ENCODE peak calls at places on chromosomes 4 and X, in five cellular contexts. B, V, W, Q and S are unnamed samples.

GRCh38 chr4:3291969-3292570 is 751 bp upstream of the RGS12 start:
- DNase-seq in V (peak), B (peak), Q (peak), W (no peak), S (peak)

GRCh38 chrX:13520931-13521330 is 48.5 kb upstream of the EGFL6 start:
- DNase-seq in V (no peak), Q (no peak), W (no peak), B (no peak), S (no peak)

GRCh38 chr4:170102426-170102825 is 12.7 kb upstream of the AADAT start:
- DNase-seq in Q (no peak), W (no peak), V (no peak), B (no peak), S (no peak)

GRCh38 chr4:150582881-150583286 is 933 bp downstream of the MAB21L2 start:
- DNase-seq in Q (no peak), W (peak), V (no peak), B (no peak), S (peak)

GRCh38 chrX:19194285-19195242 is 72.3 kb upstream of the ADGRG2 start:
- DNase-seq in B (no peak), Q (no peak), V (no peak), W (no peak), S (no peak)

GRCh38 chr4:108060164-108060563 is 70.5 kb downstream of the HADH start:
- DNase-seq in B (peak), Q (no peak), W (peak), V (no peak), S (no peak)

GRCh38 chr4:148004228-148004813 is 272.4 kb downstream of the ARHGAP10 start:
- DNase-seq in Q (peak), W (no peak), V (no peak), B (no peak), S (no peak)

GRCh38 chr4:56424697-56425514 is 10.5 kb downstream of the PPAT start:
- DNase-seq in Q (peak), V (no peak), W (peak), B (peak), S (no peak)

GRCh38 chr4:78923459-78924312 is 15.6 kb downstream of the PAQR3 start:
- DNase-seq in B (no peak), V (no peak), W (no peak), Q (no peak), S (no peak)

GRCh38 chr4:23770011-23770410 is 119.8 kb downstream of the PPARGC1A start:
- DNase-seq in Q (no peak), W (peak), V (no peak), B (no peak), S (no peak)

GRCh38 chr4:146643812-146644401 is 5.2 kb downstream of the POU4F2 start:
- DNase-seq in W (peak), V (no peak), Q (no peak), B (no peak), S (no peak)

GRCh38 chrX:132940727-132941162 is 17.7 kb downstream of the HS6ST2 start:
- DNase-seq in W (no peak), Q (no peak), V (no peak), B (no peak), S (no peak)

GRCh38 chrX:101462892-101463291 is 22.4 kb upstream of the ARMCX4 start:
- DNase-seq in W (peak), V (no peak), B (no peak), Q (no peak), S (no peak)

GRCh38 chrX:123455693-123456092 is 271.6 kb downstream of the GRIA3 start:
- DNase-seq in Q (no peak), V (no peak), B (no peak), W (no peak), S (no peak)

GRCh38 chrX:123450217-123450616 is 266.1 kb downstream of the GRIA3 start:
- DNase-seq in V (no peak), W (peak), B (no peak), Q (no peak), S (no peak)

DNA sequence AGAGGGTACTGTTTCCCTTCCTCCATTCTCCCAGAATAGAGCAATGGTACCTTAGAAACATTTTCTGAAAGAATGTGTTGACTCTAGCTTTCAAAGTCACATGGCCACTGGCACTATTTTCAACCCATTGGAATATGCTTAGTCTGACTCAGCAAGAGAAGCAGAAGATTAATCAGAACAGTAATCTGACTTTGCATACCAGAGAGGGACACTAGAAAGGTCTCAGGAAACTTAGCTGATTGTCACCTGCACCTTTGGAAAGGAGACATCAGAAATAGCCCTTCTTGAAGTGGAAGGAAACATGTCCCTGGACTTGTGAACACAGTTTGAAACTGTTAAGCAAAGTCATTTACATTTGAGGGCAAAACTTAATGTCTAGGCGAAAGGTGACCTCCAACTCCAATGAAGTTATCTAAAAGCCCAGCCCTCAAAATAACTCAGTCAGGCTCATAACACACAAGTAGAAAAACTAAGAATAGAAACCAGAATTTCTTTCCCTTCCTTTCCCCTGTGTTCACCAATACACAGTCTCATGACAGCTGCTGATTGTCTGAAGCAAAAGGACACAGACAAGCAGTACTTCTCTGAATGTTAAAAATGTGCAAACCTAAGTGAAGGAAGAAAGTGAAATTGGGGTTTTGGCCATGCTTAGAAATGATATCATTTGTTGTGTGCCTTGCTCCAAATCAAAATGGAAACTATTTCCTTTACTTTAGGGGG is 270.8 kb downstream of the GRIA3 start:
- DNase-seq in B (no peak), W (no peak), Q (no peak), V (no peak), S (no peak)
- H3K27ac ChIP-seq in B (no peak), W (no peak), Q (no peak), V (no peak), S (no peak)

DNA sequence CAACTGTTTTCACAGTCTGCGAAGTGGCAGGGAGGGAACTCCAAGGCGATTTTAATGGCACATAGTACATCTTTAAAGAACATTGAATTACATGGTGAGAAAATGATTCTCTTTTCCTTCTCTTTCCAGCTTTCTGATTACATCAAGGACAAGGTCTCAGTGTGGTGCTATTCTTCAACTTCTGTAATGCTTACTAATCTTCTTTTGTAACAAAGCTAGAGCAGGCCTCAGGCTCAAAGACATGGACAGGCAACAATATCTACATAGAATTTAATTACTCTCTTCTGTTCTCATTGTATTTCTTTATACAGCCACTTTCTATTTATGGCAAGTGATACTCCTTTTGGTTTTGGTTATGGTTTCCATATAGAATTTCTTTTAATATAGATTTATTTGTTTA is 48.4 kb downstream of the RTL5 start:
- DNase-seq in B (no peak), V (no peak), W (no peak), Q (no peak), S (no peak)
- H3K27ac ChIP-seq in B (no peak), V (no peak), W (no peak), Q (no peak), S (no peak)

DNA sequence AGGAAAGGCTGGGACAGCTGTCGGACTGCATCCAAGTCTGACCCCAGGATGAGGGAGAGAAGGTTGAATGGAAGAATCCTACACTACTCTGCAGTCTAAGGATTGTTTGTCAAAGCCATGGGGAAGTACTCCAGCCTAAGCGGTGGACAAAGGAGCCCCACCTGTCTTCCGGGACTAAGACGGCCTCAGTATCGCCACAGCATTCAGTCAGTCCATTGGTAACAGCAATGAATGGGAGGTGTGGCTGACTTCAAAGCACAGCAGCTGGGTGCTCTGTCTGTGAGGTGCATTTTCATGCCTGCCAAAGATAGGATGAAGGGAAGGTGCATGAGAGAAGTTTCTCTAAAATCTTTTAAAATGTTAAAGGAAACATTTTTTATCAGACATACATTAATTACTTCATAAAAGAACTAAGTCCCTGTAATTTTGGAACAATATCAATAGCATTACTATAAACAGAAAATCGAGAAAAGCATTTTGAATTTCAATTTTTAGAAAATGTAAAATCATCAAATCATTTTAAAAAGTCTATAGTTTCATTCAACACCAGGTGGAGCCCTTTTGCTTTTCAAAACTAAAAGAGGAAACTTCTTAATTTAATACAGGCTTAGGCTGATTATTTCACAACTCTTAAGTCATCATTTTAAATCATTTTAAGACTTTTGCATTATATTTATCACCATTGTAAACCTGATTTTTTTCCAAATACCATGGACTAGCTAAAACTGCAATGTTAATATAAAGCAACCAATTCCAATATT is 27.6 kb upstream of the INTU start:
- DNase-seq in B (no peak), Q (no peak), W (peak), V (no peak), S (no peak)
- H3K27ac ChIP-seq in B (no peak), Q (no peak), W (no peak), V (no peak), S (no peak)

DNA sequence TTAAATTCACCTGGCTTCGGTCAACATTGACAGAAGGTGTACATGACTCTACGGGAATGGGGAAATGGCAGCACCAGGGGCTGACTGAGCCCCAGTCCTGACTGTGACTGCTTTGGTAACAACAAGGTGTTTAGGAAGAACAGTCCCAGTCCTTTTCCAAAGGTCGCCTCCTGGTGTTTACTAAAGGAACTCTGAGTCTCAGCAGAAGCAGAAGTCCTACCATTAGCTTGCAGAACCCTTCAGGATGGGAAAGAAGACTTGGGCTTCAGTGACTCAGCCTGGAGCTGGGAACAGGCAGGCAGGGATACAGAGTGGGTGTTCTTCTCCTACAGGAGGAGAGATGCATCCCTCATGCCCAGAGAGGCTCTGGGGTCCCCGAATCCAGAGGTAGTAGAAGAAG is 103.3 kb downstream of the MGST2 start:
- DNase-seq in V (no peak), W (no peak), Q (no peak), B (no peak), S (no peak)
- H3K27ac ChIP-seq in V (peak), W (no peak), Q (no peak), B (no peak), S (no peak)

GRCh38 chr4:85807247-85807915 is 332.4 kb downstream of the ARHGAP24 start:
- DNase-seq in W (no peak), Q (peak), V (peak), B (no peak), S (no peak)
- H3K27ac ChIP-seq in W (no peak), Q (peak), V (peak), B (no peak), S (peak)

GRCh38 chrX:39985116-39985515 is 112.6 kb downstream of the BCOR start:
- DNase-seq in V (no peak), B (no peak), Q (no peak), W (no peak), S (no peak)

GRCh38 chrX:39981946-39982345 is 115.8 kb downstream of the BCOR start:
- DNase-seq in B (no peak), Q (no peak), W (no peak), V (no peak), S (peak)

GRCh38 chrX:39984191-39984956 is 113.4 kb downstream of the BCOR start:
- DNase-seq in B (no peak), Q (no peak), V (no peak), W (peak), S (peak)

GRCh38 chrX:39982927-39983326 is 114.8 kb downstream of the BCOR start:
- DNase-seq in B (no peak), W (no peak), Q (no peak), V (no peak), S (no peak)

GRCh38 chrX:39983715-39984114 is 114.0 kb downstream of the BCOR start:
- DNase-seq in V (no peak), B (no peak), Q (no peak), W (peak), S (no peak)
- H3K27ac ChIP-seq in V (no peak), B (no peak), Q (no peak), W (no peak), S (no peak)

GRCh38 chr4:74362347-74362746 is 2.6 kb upstream of the EREG start:
- DNase-seq in V (no peak), Q (no peak), B (no peak), W (peak), S (no peak)

DNA sequence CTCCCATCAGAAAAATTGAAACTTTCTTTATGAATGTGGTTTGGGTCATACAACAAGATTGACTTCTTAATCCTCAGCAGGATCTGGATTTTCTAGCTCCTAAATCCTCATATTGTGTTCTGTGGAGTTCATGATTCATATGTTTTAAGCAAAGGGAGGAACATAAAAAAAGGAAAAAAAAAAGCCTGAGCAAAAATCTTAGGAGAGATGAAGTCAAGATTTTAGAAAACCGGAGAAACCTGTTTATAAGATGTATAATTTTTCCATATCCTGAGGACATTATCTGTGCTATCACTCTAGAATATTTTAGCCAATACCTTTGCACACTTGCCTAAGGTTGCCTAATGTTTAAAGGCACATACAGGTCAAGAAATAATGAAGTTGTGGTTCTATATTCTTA is 7.0 kb upstream of the EREG start:
- DNase-seq in Q (no peak), W (no peak), V (no peak), B (no peak), S (no peak)
- H3K27ac ChIP-seq in Q (no peak), W (no peak), V (no peak), B (no peak), S (no peak)

GRCh38 chrX:74420194-74421035 is 878 bp upstream of the SLC16A2 start:
- DNase-seq in W (peak), Q (peak), B (peak), V (peak), S (peak)
- H3K27ac ChIP-seq in W (peak), Q (peak), B (no peak), V (peak), S (peak)